ENCODE peak calls at places on chromosome 9, in six cellular contexts. X is MM.1S, W is fibroblast of lung, M is neural progenitor cell, Q is HCT116, U is mammary epithelial cell. K is an unnamed sample.

GRCh38 chr9:113219972-113220371 is 1.1 kb downstream of the FKBP15 start:
- DNase-seq in X (peak; percentile 55), W (peak; percentile 74), M (no peak), Q (no peak), U (peak; percentile 56), K (peak; percentile 54)

GRCh38 chr9:14779566-14780022 is 57.1 kb upstream of the CER1 start:
- DNase-seq in X (no peak), W (peak; percentile 72), M (no peak), Q (no peak), U (no peak), K (no peak)

GRCh38 chr9:16510506-16510905 is 360.0 kb downstream of the BNC2 start:
- DNase-seq in X (no peak), W (no peak), M (no peak), Q (no peak), U (no peak), K (no peak)

GRCh38 chr9:137764981-137765380 is 112.6 kb upstream of the CACNA1B start:
- DNase-seq in X (no peak), W (no peak), M (no peak), Q (no peak), U (no peak), K (no peak)

GRCh38 chr9:107242073-107243063 is 40.7 kb upstream of the RAD23B start:
- DNase-seq in X (no peak), W (peak; percentile 48), M (no peak), Q (no peak), U (peak; percentile 61), K (peak; percentile 52)

GRCh38 chr9:91417602-91418218 is 5.9 kb downstream of the NFIL3 start:
- DNase-seq in X (no peak), W (peak; percentile 52), M (no peak), Q (no peak), U (no peak), K (peak; percentile 26)

GRCh38 chr9:123111977-123112869 is 78.8 kb downstream of the GPR21 start:
- DNase-seq in X (peak; percentile 95), W (no peak), M (peak; percentile 39), Q (no peak), U (no peak), K (no peak)

GRCh38 chr9:107650321-107650720 is 160.8 kb upstream of the KLF4 start:
- DNase-seq in X (no peak), W (peak; percentile 42), M (no peak), Q (no peak), U (no peak), K (peak; percentile 90)

GRCh38 chr9:33447404-33448158 is at the start of gene AQP3:
- DNase-seq in X (peak; percentile 83), W (peak; percentile 33), M (peak; percentile 87), Q (no peak), U (peak; percentile 44), K (peak; percentile 81)

GRCh38 chr9:137311971-137312851 is 10.1 kb upstream of the NRARP start:
- DNase-seq in X (no peak), W (no peak), M (no peak), Q (no peak), U (peak; percentile 40), K (no peak)

GRCh38 chr9:136648746-136649145 is 14.0 kb upstream of the EGFL7 start:
- DNase-seq in X (no peak), W (no peak), M (no peak), Q (no peak), U (no peak), K (no peak)

GRCh38 chr9:93435386-93435785 is 16.1 kb upstream of the FAM120A start:
- DNase-seq in X (no peak), W (no peak), M (no peak), Q (no peak), U (no peak), K (no peak)

GRCh38 chr9:16179566-16179965 is 626.7 kb downstream of the CCDC171 start:
- DNase-seq in X (peak; percentile 87), W (no peak), M (no peak), Q (no peak), U (no peak), K (no peak)

GRCh38 chr9:130663258-130664171 is 879 bp upstream of the PRDM12 start:
- DNase-seq in X (no peak), W (no peak), M (peak; percentile 65), Q (no peak), U (no peak), K (peak; percentile 26)

GRCh38 chr9:32128546-32128945 is 255.9 kb upstream of the ACO1 start:
- DNase-seq in X (no peak), W (no peak), M (peak; percentile 68), Q (no peak), U (no peak), K (no peak)

GRCh38 chr9:117494401-117495130 is 79.7 kb upstream of the ASTN2 start:
- DNase-seq in X (peak; percentile 48), W (no peak), M (no peak), Q (no peak), U (no peak), K (peak; percentile 1)

GRCh38 chr9:131679261-131680020 is 60.4 kb downstream of the RAPGEF1 start:
- DNase-seq in X (no peak), W (no peak), M (no peak), Q (no peak), U (no peak), K (peak; percentile 30)

GRCh38 chr9:118957585-118957984 is 411.6 kb downstream of the BRINP1 start:
- DNase-seq in X (no peak), W (no peak), M (no peak), Q (no peak), U (no peak), K (peak; percentile 8)

GRCh38 chr9:136059321-136059791 is 35.7 kb downstream of the NACC2 start:
- DNase-seq in X (no peak), W (no peak), M (peak; percentile 46), Q (no peak), U (no peak), K (no peak)

GRCh38 chr9:137972355-137972987 is 94.9 kb downstream of the CACNA1B start:
- DNase-seq in X (no peak), W (no peak), M (no peak), Q (no peak), U (no peak), K (no peak)

GRCh38 chr9:134068742-134069535 is 1.1 kb upstream of the BRD3 start:
- DNase-seq in X (no peak), W (no peak), M (no peak), Q (no peak), U (no peak), K (no peak)

GRCh38 chr9:114911167-114911821 is 19.1 kb downstream of the TNFSF8 start:
- DNase-seq in X (no peak), W (peak; percentile 60), M (peak; percentile 85), Q (no peak), U (peak; percentile 48), K (peak; percentile 79)

GRCh38 chr9:121344062-121344696 is 25.9 kb downstream of the STOM start:
- DNase-seq in X (no peak), W (no peak), M (no peak), Q (no peak), U (no peak), K (no peak)

GRCh38 chr9:121345070-121345469 is 25.0 kb downstream of the STOM start:
- DNase-seq in X (no peak), W (no peak), M (no peak), Q (no peak), U (no peak), K (no peak)

GRCh38 chr9:121350993-121351561 is 19.0 kb downstream of the STOM start:
- DNase-seq in X (no peak), W (peak; percentile 95), M (no peak), Q (peak; percentile 38), U (peak; percentile 84), K (peak; percentile 95)

GRCh38 chr9:121349009-121349408 is 21.0 kb downstream of the STOM start:
- DNase-seq in X (no peak), W (no peak), M (no peak), Q (no peak), U (no peak), K (no peak)

DNA sequence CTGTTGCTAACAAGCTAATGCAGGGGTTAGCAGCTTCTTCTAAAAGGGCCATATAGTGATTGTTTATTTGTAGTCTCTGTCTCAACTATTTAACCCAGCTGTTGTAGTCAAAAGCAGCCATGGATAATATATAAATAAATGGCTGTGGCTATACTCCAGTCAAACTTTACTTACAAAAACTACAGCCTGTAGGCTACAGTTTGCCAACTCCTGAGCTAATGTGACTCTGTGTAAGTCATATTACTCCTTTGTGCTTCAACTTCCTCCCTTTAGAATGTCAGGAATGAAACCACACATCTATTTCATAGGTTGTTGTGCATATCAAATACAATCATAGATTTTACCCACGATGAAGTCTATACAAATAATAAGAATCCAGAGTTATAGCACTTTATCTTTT is 21.7 kb downstream of the STOM start:
- DNase-seq in X (no peak), W (peak; percentile 49), M (no peak), Q (no peak), U (no peak), K (no peak)
- H3K36me3 ChIP-seq in X (no peaks in the 10 kb centered on the region), W (peaks cover 25% of the 10 kb centered on the region), M (peaks cover 15% of the 10 kb centered on the region), Q (no peaks in the 10 kb centered on the region), U (peaks cover 13% of the 10 kb centered on the region), K (peaks cover 99% of the 10 kb centered on the region)

GRCh38 chr9:25677301-25678146 is 720 bp downstream of the TUSC1 start:
- DNase-seq in X (no peak), W (peak; percentile 80), M (peak; percentile 53), Q (no peak), U (peak; percentile 69), K (peak; percentile 86)
- H3K4me3 ChIP-seq in X (peak overlapping the region; percentile 52), W (peak overlapping the region; percentile 76), M (peak overlapping the region; percentile 45), Q (no peak overlapping the region), U (peak overlapping the region; percentile 91), K (peak overlapping the region; percentile 94)

GRCh38 chr9:89425921-89426388 is 72.0 kb downstream of the SEMA4D start:
- DNase-seq in X (no peak), W (no peak), M (no peak), Q (no peak), U (no peak), K (no peak)
- H3K9ac ChIP-seq in X (peak overlapping the region; percentile 55), W (no peak overlapping the region), M (no peak overlapping the region), Q (no peak overlapping the region), U (no peak overlapping the region), K (no peak overlapping the region)

GRCh38 chr9:99140685-99141314 is 35.9 kb downstream of the TGFBR1 start:
- DNase-seq in X (peak; percentile 30), W (peak; percentile 76), M (peak; percentile 79), Q (peak; percentile 21), U (peak; percentile 16), K (peak; percentile 82)

GRCh38 chr9:99137225-99137624 is 32.3 kb downstream of the TGFBR1 start:
- DNase-seq in X (no peak), W (no peak), M (no peak), Q (no peak), U (no peak), K (no peak)

GRCh38 chr9:99135498-99135897 is 30.6 kb downstream of the TGFBR1 start:
- DNase-seq in X (no peak), W (no peak), M (no peak), Q (no peak), U (no peak), K (no peak)

GRCh38 chr9:99139868-99140267 is 35.0 kb downstream of the TGFBR1 start:
- DNase-seq in X (no peak), W (no peak), M (no peak), Q (no peak), U (no peak), K (no peak)

GRCh38 chr9:99138424-99139284 is 33.7 kb downstream of the TGFBR1 start:
- DNase-seq in X (no peak), W (no peak), M (no peak), Q (no peak), U (no peak), K (no peak)
- H3K36me3 ChIP-seq in X (no peaks in the 10 kb centered on the region), W (peaks cover under 1% of the 10 kb centered on the region), M (peaks cover 17% of the 10 kb centered on the region), Q (no peaks in the 10 kb centered on the region), U (peaks cover 9% of the 10 kb centered on the region), K (peaks cover 11% of the 10 kb centered on the region)

K was measured in adipocyte.